ENCODE peak calls at places on chromosomes 13 and 19, in five cellular contexts. One of them, this sample, is unnamed.
A peak's percentile ranks its signal among the peaks of the same experiment; 100 is the strongest.

GRCh38 chr19:35935911-35936737 is at the start of gene LRFN3:
- DNase-seq in neural progenitor cell: peak; percentile 95
- DNase-seq in GM06990: peak; percentile 53
- DNase-seq in brain microvascular endothelial cell: peak; percentile 46
- DNase-seq in bronchial epithelial cell: peak; percentile 39
- DNase-seq in this sample: peak; percentile 53

GRCh38 chr13:106348032-106348431 is 187.4 kb downstream of the EFNB2 start:
- DNase-seq in neural progenitor cell: peak; percentile 33
- DNase-seq in bronchial epithelial cell: peak; percentile 90
- DNase-seq in brain microvascular endothelial cell: peak; percentile 68
- DNase-seq in GM06990: no peak
- DNase-seq in this sample: no peak

GRCh38 chr13:20438801-20439200 is 86.9 kb downstream of the CRYL1 start:
- DNase-seq in brain microvascular endothelial cell: no peak
- DNase-seq in neural progenitor cell: no peak
- DNase-seq in GM06990: no peak
- DNase-seq in bronchial epithelial cell: no peak
- DNase-seq in this sample: no peak

GRCh38 chr13:48411281-48412099 is 1.4 kb downstream of the LPAR6 start:
- DNase-seq in neural progenitor cell: peak; percentile 11
- DNase-seq in GM06990: no peak
- DNase-seq in brain microvascular endothelial cell: no peak
- DNase-seq in bronchial epithelial cell: peak; percentile 32
- DNase-seq in this sample: no peak

GRCh38 chr13:58795715-58796114 is 1164.2 kb downstream of the PCDH17 start:
- DNase-seq in GM06990: no peak
- DNase-seq in neural progenitor cell: no peak
- DNase-seq in brain microvascular endothelial cell: no peak
- DNase-seq in bronchial epithelial cell: no peak
- DNase-seq in this sample: no peak

GRCh38 chr19:34669305-34669704 is 7.7 kb downstream of the SCGB2B2 start:
- DNase-seq in brain microvascular endothelial cell: no peak
- DNase-seq in neural progenitor cell: no peak
- DNase-seq in GM06990: no peak
- DNase-seq in bronchial epithelial cell: no peak
- DNase-seq in this sample: no peak

GRCh38 chr19:34366670-34367423 is 1.9 kb downstream of the GPI start:
- DNase-seq in neural progenitor cell: no peak
- DNase-seq in GM06990: no peak
- DNase-seq in brain microvascular endothelial cell: peak; percentile 12
- DNase-seq in bronchial epithelial cell: peak; percentile 10
- DNase-seq in this sample: no peak

GRCh38 chr13:73171242-73171641 is 112.4 kb downstream of the KLF5 start:
- DNase-seq in bronchial epithelial cell: peak; percentile 87
- DNase-seq in brain microvascular endothelial cell: no peak
- DNase-seq in neural progenitor cell: no peak
- DNase-seq in GM06990: no peak
- DNase-seq in this sample: no peak

GRCh38 chr13:44417876-44418275 is 44.3 kb downstream of the SERP2 start:
- DNase-seq in neural progenitor cell: no peak
- DNase-seq in GM06990: no peak
- DNase-seq in brain microvascular endothelial cell: no peak
- DNase-seq in bronchial epithelial cell: no peak
- DNase-seq in this sample: no peak

GRCh38 chr13:74259641-74260040 is 125.4 kb upstream of the KLF12 start:
- DNase-seq in GM06990: no peak
- DNase-seq in bronchial epithelial cell: no peak
- DNase-seq in brain microvascular endothelial cell: no peak
- DNase-seq in neural progenitor cell: no peak
- DNase-seq in this sample: no peak

GRCh38 chr19:29690842-29691241 is 24.2 kb downstream of the C19orf12 start:
- DNase-seq in neural progenitor cell: peak; percentile 37
- DNase-seq in brain microvascular endothelial cell: peak; percentile 41
- DNase-seq in GM06990: no peak
- DNase-seq in bronchial epithelial cell: peak; percentile 22
- DNase-seq in this sample: peak; percentile 42

GRCh38 chr13:110471156-110471832 is 90.2 kb downstream of the RAB20 start:
- DNase-seq in GM06990: peak; percentile 57
- DNase-seq in brain microvascular endothelial cell: no peak
- DNase-seq in neural progenitor cell: no peak
- DNase-seq in bronchial epithelial cell: no peak
- DNase-seq in this sample: no peak

GRCh38 chr13:110468986-110469495 is 92.5 kb downstream of the RAB20 start:
- DNase-seq in neural progenitor cell: no peak
- DNase-seq in GM06990: no peak
- DNase-seq in bronchial epithelial cell: no peak
- DNase-seq in brain microvascular endothelial cell: no peak
- DNase-seq in this sample: no peak

GRCh38 chr13:110469597-110469996 is 91.9 kb downstream of the RAB20 start:
- DNase-seq in neural progenitor cell: no peak
- DNase-seq in bronchial epithelial cell: no peak
- DNase-seq in brain microvascular endothelial cell: no peak
- DNase-seq in GM06990: no peak
- DNase-seq in this sample: no peak

GRCh38 chr13:110471833-110472162 is 89.7 kb downstream of the RAB20 start:
- DNase-seq in GM06990: peak; percentile 85
- DNase-seq in bronchial epithelial cell: no peak
- DNase-seq in brain microvascular endothelial cell: peak; percentile 86
- DNase-seq in neural progenitor cell: no peak
- DNase-seq in this sample: no peak

DNA sequence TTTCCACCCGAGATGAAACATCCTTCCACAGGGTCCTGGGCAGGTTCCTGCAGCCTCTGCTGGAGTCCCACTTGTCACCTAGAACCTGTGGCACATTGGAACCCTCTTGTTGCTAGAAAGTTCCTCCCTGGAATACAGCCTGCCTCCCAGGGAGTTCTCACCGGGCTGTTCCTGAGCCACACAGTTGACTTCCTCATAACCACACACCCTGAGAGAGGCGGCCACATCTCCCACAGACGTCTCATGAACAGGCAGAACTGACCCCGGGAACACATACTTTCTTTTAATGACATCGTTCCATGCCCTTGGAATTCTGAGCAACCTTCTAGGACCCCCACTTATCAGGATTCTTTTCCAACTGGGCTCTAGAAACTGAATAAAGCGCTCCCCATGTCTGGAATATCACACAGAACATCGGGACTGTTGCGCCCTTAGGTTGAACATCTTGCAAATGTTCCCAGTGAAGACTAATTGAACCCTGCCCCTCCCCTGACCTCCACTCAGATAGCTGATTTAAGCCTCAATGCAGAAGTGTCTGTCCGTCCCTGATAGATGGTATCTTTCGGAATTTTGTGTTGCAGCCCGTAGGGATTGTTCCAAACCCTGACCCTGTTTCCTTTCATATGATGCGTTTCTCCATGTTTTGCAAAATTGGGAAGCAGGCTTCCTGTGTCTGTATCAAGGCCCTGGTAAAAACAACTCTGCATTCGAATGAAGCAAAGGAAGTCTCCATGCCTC is 91.1 kb downstream of the RAB20 start:
- DNase-seq in GM06990: no peak
- DNase-seq in brain microvascular endothelial cell: no peak
- DNase-seq in neural progenitor cell: no peak
- DNase-seq in bronchial epithelial cell: no peak
- DNase-seq in this sample: no peak
- H3K36me3 ChIP-seq in GM06990: no peaks in the 10 kb centered on the region
- H3K36me3 ChIP-seq in brain microvascular endothelial cell: peaks cover 96% of the 10 kb centered on the region
- H3K36me3 ChIP-seq in neural progenitor cell: no peaks in the 10 kb centered on the region
- H3K36me3 ChIP-seq in bronchial epithelial cell: peaks cover 2% of the 10 kb centered on the region
- H3K36me3 ChIP-seq in this sample: no peaks in the 10 kb centered on the region

GRCh38 chr13:91017031-91017668 is 330.3 kb upstream of the MIR17HG start:
- DNase-seq in neural progenitor cell: peak; percentile 66
- DNase-seq in brain microvascular endothelial cell: peak; percentile 23
- DNase-seq in GM06990: peak; percentile 10
- DNase-seq in bronchial epithelial cell: peak; percentile 34
- DNase-seq in this sample: no peak
- TF ChIP-seq CTCF in neural progenitor cell: peak; percentile 97
- TF ChIP-seq CTCF in brain microvascular endothelial cell: peak; percentile 85
- TF ChIP-seq CTCF in GM06990: peak; percentile 73
- TF ChIP-seq CTCF in bronchial epithelial cell: peak; percentile 70
- TF ChIP-seq CTCF in this sample: peak; percentile 14

GRCh38 chr19:27736225-27736624 is 1476.7 kb downstream of the UQCRFS1 start:
- DNase-seq in brain microvascular endothelial cell: no peak
- DNase-seq in bronchial epithelial cell: no peak
- DNase-seq in neural progenitor cell: no peak
- DNase-seq in GM06990: no peak
- DNase-seq in this sample: no peak
- H3K36me3 ChIP-seq in brain microvascular endothelial cell: no peaks in the 10 kb centered on the region
- H3K36me3 ChIP-seq in bronchial epithelial cell: peaks cover 1% of the 10 kb centered on the region
- H3K36me3 ChIP-seq in neural progenitor cell: peaks cover 4% of the 10 kb centered on the region
- H3K36me3 ChIP-seq in GM06990: no peaks in the 10 kb centered on the region
- H3K36me3 ChIP-seq in this sample: no peaks in the 10 kb centered on the region

DNA sequence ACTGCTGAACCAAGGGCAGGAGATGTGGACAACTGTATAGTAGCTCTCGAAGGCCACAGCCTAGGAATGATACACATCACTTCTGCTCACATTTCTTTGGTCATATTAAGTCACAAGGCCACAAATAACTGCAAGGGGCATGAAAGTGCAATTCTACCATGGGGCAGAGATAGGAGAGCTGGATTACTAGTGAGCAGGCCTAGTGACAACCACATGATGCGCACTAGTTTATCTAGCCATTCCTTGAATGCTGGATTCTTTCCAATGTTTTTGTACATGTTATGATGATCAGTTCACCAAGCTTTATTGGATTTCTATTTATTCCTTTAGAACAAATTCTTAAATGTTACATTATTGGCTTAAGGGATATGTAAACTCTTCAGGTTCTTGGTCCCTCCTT is 100.7 kb downstream of the MIPEP start:
- DNase-seq in GM06990: no peak
- DNase-seq in neural progenitor cell: no peak
- DNase-seq in bronchial epithelial cell: no peak
- DNase-seq in brain microvascular endothelial cell: no peak
- DNase-seq in this sample: no peak
- TF ChIP-seq CTCF in GM06990: no peak
- TF ChIP-seq CTCF in neural progenitor cell: no peak
- TF ChIP-seq CTCF in bronchial epithelial cell: no peak
- TF ChIP-seq CTCF in brain microvascular endothelial cell: no peak
- TF ChIP-seq CTCF in this sample: no peak

GRCh38 chr19:3115411-3115810 is 20.4 kb upstream of the GNA15 start:
- DNase-seq in brain microvascular endothelial cell: no peak
- DNase-seq in GM06990: no peak
- DNase-seq in bronchial epithelial cell: no peak
- DNase-seq in neural progenitor cell: no peak
- DNase-seq in this sample: no peak

GRCh38 chr19:3115916-3116602 is 19.8 kb upstream of the GNA15 start:
- DNase-seq in neural progenitor cell: no peak
- DNase-seq in brain microvascular endothelial cell: no peak
- DNase-seq in bronchial epithelial cell: no peak
- DNase-seq in GM06990: no peak
- DNase-seq in this sample: no peak

GRCh38 chr19:3117746-3118145 is 18.1 kb upstream of the GNA15 start:
- DNase-seq in bronchial epithelial cell: no peak
- DNase-seq in GM06990: no peak
- DNase-seq in neural progenitor cell: no peak
- DNase-seq in brain microvascular endothelial cell: no peak
- DNase-seq in this sample: no peak

GRCh38 chr19:3114811-3115210 is 20.6 kb downstream of the GNA11 start:
- DNase-seq in bronchial epithelial cell: no peak
- DNase-seq in brain microvascular endothelial cell: no peak
- DNase-seq in neural progenitor cell: no peak
- DNase-seq in GM06990: no peak
- DNase-seq in this sample: no peak

GRCh38 chr19:3116621-3117020 is 19.2 kb upstream of the GNA15 start:
- DNase-seq in neural progenitor cell: no peak
- DNase-seq in bronchial epithelial cell: no peak
- DNase-seq in GM06990: no peak
- DNase-seq in brain microvascular endothelial cell: no peak
- DNase-seq in this sample: no peak
- H3K36me3 ChIP-seq in neural progenitor cell: no peaks in the 10 kb centered on the region
- H3K36me3 ChIP-seq in bronchial epithelial cell: peaks cover 22% of the 10 kb centered on the region
- H3K36me3 ChIP-seq in GM06990: no peaks in the 10 kb centered on the region
- H3K36me3 ChIP-seq in brain microvascular endothelial cell: peaks cover 10% of the 10 kb centered on the region
- H3K36me3 ChIP-seq in this sample: no peaks in the 10 kb centered on the region

GRCh38 chr13:91212229-91212628 is 135.3 kb upstream of the MIR17HG start:
- DNase-seq in bronchial epithelial cell: no peak
- DNase-seq in GM06990: no peak
- DNase-seq in brain microvascular endothelial cell: no peak
- DNase-seq in neural progenitor cell: no peak
- DNase-seq in this sample: no peak
- TF ChIP-seq CTCF in bronchial epithelial cell: no peak
- TF ChIP-seq CTCF in GM06990: no peak
- TF ChIP-seq CTCF in brain microvascular endothelial cell: no peak
- TF ChIP-seq CTCF in neural progenitor cell: no peak
- TF ChIP-seq CTCF in this sample: no peak

This sample was measured in CD8-positive, alpha-beta T cell.